ENCODE peak calls at places on chromosome 2, in five cellular contexts. D is lower lobe of right lung, I is psoas muscle, R is RWPE2, O is spleen. Q is an unnamed sample. For H3K36me3, the result is how much of the 10 kb centered on the place peaks cover.

GRCh38 chr2:15943378-15943851 is 3.1 kb downstream of the MYCN start:
- DNase-seq in O (no peak), R (no peak), I (peak), D (no peak), Q (no peak)

GRCh38 chr2:185628985-185629384 is 109.6 kb upstream of the FSIP2 start:
- DNase-seq in D (no peak), R (no peak), I (no peak), O (no peak), Q (peak)

GRCh38 chr2:206832886-206833285 is 67.5 kb downstream of the FASTKD2 start:
- DNase-seq in R (no peak), D (no peak), O (no peak), I (no peak), Q (no peak)

GRCh38 chr2:43539991-43540860 is 55.6 kb downstream of the THADA start:
- DNase-seq in R (peak), D (peak), O (no peak), I (peak), Q (peak)

GRCh38 chr2:215950009-215950408 is 63.3 kb downstream of the MREG start:
- DNase-seq in O (no peak), R (no peak), D (no peak), I (no peak), Q (peak)

GRCh38 chr2:27174638-27175037 is 25.8 kb downstream of the TCF23 start:
- DNase-seq in D (no peak), I (no peak), O (no peak), R (no peak), Q (no peak)

GRCh38 chr2:104685591-104685990 is 168.3 kb upstream of the POU3F3 start:
- DNase-seq in O (no peak), R (no peak), I (no peak), D (no peak), Q (no peak)

GRCh38 chr2:46239847-46240181 is 57.4 kb upstream of the EPAS1 start:
- DNase-seq in D (no peak), O (peak), R (no peak), I (no peak), Q (no peak)

GRCh38 chr2:22801071-22801470 is 583.9 kb upstream of the KLHL29 start:
- DNase-seq in O (no peak), D (no peak), R (no peak), I (no peak), Q (no peak)

GRCh38 chr2:158740591-158740990 is 54.5 kb upstream of the DAPL1 start:
- DNase-seq in I (no peak), D (no peak), O (no peak), R (no peak), Q (peak)

GRCh38 chr2:24617431-24617830 is 126.4 kb downstream of the NCOA1 start:
- DNase-seq in O (no peak), I (no peak), D (no peak), R (no peak), Q (no peak)

GRCh38 chr2:182716665-182716990 is 571 bp downstream of the DNAJC10 start:
- DNase-seq in D (no peak), I (no peak), R (no peak), O (peak), Q (peak)

GRCh38 chr2:225494100-225494459 is 94.6 kb downstream of the NYAP2 start:
- DNase-seq in O (no peak), D (no peak), I (no peak), R (no peak), Q (peak)

GRCh38 chr2:161237397-161238263 is 70.6 kb upstream of the PSMD14 start:
- DNase-seq in I (peak), D (peak), O (peak), R (no peak), Q (peak)

GRCh38 chr2:12456293-12457151 is 260.2 kb upstream of the TRIB2 start:
- DNase-seq in I (peak), R (peak), O (peak), D (peak), Q (peak)

GRCh38 chr2:6917761-6918421 is 679 bp downstream of the RNF144A start:
- DNase-seq in D (peak), O (peak), I (peak), R (no peak), Q (no peak)

GRCh38 chr2:5562865-5563264 is 129.3 kb upstream of the SOX11 start:
- DNase-seq in D (no peak), O (no peak), I (no peak), R (no peak), Q (no peak)

GRCh38 chr2:174874081-174874480 is 109.8 kb upstream of the CHRNA1 start:
- DNase-seq in R (no peak), I (no peak), D (no peak), O (no peak), Q (no peak)

GRCh38 chr2:20291106-20291564 is 59.5 kb downstream of the PUM2 start:
- DNase-seq in R (no peak), D (no peak), I (no peak), O (no peak), Q (peak)

GRCh38 chr2:126932529-126932928 is 33.8 kb downstream of the TEX51 start:
- DNase-seq in R (no peak), O (no peak), I (no peak), D (no peak), Q (peak)

GRCh38 chr2:173109253-173110188 is 33.9 kb downstream of the MAP3K20 start:
- DNase-seq in D (no peak), I (no peak), R (no peak), O (no peak), Q (peak)

GRCh38 chr2:217162533-217162932 is 302.7 kb upstream of the TNP1 start:
- DNase-seq in O (no peak), R (no peak), I (no peak), D (no peak), Q (peak)

GRCh38 chr2:64626963-64627760 is 26.6 kb downstream of the SERTAD2 start:
- DNase-seq in I (no peak), R (no peak), O (no peak), D (no peak), Q (no peak)

GRCh38 chr2:11597538-11598225 is 63.8 kb downstream of the GREB1 start:
- DNase-seq in D (no peak), I (no peak), R (no peak), O (peak), Q (no peak)

GRCh38 chr2:28635251-28635650 is 116.4 kb upstream of the PPP1CB start:
- DNase-seq in I (peak), O (no peak), R (no peak), D (no peak), Q (no peak)

GRCh38 chr2:100137877-100138570 is 4.4 kb downstream of the AFF3 start:
- DNase-seq in O (no peak), D (no peak), I (no peak), R (no peak), Q (no peak)

GRCh38 chr2:223669453-223670225 is 67.5 kb upstream of the SCG2 start:
- DNase-seq in O (no peak), D (no peak), R (no peak), I (no peak), Q (peak)

GRCh38 chr2:150030440-150030839 is 442.9 kb upstream of the MMADHC start:
- DNase-seq in D (no peak), O (no peak), R (no peak), I (no peak), Q (no peak)

GRCh38 chr2:200786826-200787225 is 24.9 kb upstream of the BZW1 start:
- DNase-seq in D (no peak), I (no peak), O (no peak), R (peak), Q (peak)

DNA sequence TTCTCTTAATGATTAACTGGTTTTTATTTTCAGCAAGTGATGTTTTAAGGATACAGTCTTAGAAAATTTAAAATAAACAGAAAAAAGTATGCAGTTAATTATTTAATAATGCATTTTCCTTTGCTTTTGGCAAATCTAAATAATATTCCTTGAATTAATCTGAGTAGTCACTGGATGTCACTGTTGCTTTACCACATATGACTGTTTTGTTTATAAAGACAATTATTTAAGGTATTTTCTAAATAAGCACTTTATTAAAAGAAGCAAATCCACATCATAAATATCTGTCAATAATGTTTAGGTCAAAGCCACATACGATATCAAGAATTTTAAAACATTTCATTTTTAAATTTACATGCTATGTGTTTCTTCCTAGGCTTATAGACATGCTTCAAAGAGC is 40.6 kb upstream of the TFPI start:
- DNase-seq in I (no peak), D (no peak), O (no peak), R (no peak), Q (no peak)
- TF ChIP-seq CTCF in I (no peak), D (no peak), O (no peak), R (peak), Q (no peak)

GRCh38 chr2:48397846-48398245 is 132.1 kb upstream of the STON1 start:
- DNase-seq in D (no peak), I (no peak), R (no peak), O (no peak), Q (no peak)
- H3K4me3 ChIP-seq in D (no peak), I (no peak), R (no peak), O (no peak), Q (no peak)

DNA sequence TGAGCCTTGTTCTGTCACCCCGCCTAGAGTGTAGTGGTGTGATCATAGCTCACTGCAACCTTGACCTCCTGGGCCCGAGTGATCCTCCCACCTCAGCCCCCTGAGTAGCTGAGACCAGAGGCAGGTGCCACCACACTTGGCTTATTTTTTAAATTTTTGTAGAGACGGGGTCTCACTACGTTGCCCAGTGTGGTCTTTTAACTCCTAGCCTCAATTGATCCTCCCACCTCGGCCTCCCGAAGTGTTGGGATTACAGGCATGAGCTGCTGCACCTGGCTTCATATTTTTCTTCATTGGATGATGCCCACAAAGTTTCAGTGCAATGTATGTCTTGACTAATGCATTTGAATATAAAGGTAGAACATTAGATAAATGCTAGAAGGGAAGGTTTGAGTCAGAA is 120.8 kb downstream of the FMNL2 start:
- DNase-seq in O (no peak), D (no peak), R (no peak), I (no peak), Q (no peak)
- H3K36me3 ChIP-seq in O (under half), D (under half), R (under half), I (under half), Q (under half)

GRCh38 chr2:56104951-56105350 is 78.8 kb upstream of the CCDC85A start:
- DNase-seq in O (no peak), I (no peak), D (no peak), R (no peak), Q (no peak)

GRCh38 chr2:56102098-56102497 is 81.7 kb upstream of the CCDC85A start:
- DNase-seq in R (no peak), I (no peak), D (no peak), O (no peak), Q (no peak)

GRCh38 chr2:56102866-56103265 is 80.9 kb upstream of the CCDC85A start:
- DNase-seq in D (no peak), O (no peak), I (no peak), R (no peak), Q (peak)

GRCh38 chr2:56100791-56101312 is 82.9 kb upstream of the CCDC85A start:
- DNase-seq in O (no peak), D (no peak), R (no peak), I (no peak), Q (no peak)

DNA sequence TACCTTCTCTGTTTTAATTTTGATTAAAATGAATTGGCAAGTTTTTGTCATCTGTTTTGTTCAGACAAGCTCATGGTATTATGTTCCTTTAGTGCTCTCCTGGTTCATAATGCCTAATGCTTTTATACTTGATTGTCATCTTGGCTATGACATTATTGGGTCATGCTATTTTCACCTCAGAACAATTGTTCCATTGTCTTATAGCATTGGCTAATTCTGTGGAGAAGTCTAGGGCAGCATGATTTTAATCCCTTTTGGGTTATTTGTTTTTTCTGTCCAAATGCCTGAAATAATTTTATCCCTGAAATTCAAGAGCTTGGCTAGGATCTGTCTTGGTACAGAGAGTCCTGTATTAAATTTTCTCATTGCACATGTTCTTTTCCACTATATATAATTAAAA is 83.8 kb upstream of the CCDC85A start:
- DNase-seq in D (no peak), I (no peak), R (no peak), O (no peak), Q (no peak)
- TF ChIP-seq CTCF in D (no peak), I (no peak), R (no peak), O (no peak), Q (no peak)

GRCh38 chr2:129758461-129759185 is 220.8 kb upstream of the RAB6C start:
- DNase-seq in D (peak), R (no peak), I (no peak), O (peak), Q (no peak)
- H3K4me3 ChIP-seq in D (peak), R (no peak), I (peak), O (peak), Q (no peak)

DNA sequence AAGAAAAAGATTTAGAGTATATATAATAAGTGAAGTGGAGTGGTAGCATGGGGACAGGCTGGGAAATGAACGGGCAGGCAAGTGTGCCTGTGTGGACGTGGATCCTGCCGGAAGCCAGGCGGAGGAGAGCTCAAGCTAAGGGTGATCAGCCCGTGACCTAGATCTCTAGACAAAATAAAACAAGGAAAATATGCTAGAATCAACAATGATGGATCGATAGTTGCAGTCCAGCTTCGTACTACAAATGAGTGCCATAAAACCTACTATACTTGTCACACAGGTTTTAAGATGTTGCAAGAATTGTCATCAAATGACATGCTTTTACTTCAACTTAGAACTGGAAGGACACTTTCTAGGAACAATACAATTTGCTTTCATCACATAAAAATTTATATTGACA is 8.5 kb downstream of the EIF2AK2 start:
- DNase-seq in O (no peak), I (no peak), D (no peak), R (no peak), Q (no peak)
- H3K36me3 ChIP-seq in O (under half), I (under half), D (half or more), R (half or more), Q (under half)

Q was measured in bronchial epithelial cell.